ENCODE peak calls at places on chromosomes 1 and 21, in seven cellular contexts. L is Calu3, C is dorsolateral prefrontal cortex, N is AG04450, F is A673, Z is GM10248, V is fibroblast of lung. W is an unnamed sample.
A peak's percentile ranks its signal among the peaks of the same experiment; 100 is the strongest.

GRCh38 chr1:203643213-203644045 is 16.8 kb downstream of the ATP2B4 start:
- DNase-seq in L (no peak), C (no peak), N (no peak), F (no peak), Z (no peak), V (peak; percentile 86), W (no peak)

GRCh38 chr1:14392161-14392886 is 206.2 kb upstream of the KAZN start:
- DNase-seq in L (no peak), C (no peak), N (no peak), F (no peak), Z (no peak), V (no peak), W (no peak)

GRCh38 chr1:27789511-27790154 is 16.6 kb downstream of the STX12 start:
- DNase-seq in L (no peak), C (no peak), N (no peak), F (no peak), Z (no peak), V (peak; percentile 61), W (no peak)

GRCh38 chr1:167641786-167642500 is 11.9 kb downstream of the RCSD1 start:
- DNase-seq in L (no peak), C (no peak), N (no peak), F (no peak), Z (no peak), V (no peak), W (no peak)

GRCh38 chr1:36784147-36784862 is 250.0 kb downstream of the GRIK3 start:
- DNase-seq in L (no peak), C (no peak), N (no peak), F (no peak), Z (no peak), V (no peak), W (no peak)

GRCh38 chr1:60621524-60621923 is 460.8 kb upstream of the NFIA start:
- DNase-seq in L (no peak), C (peak; percentile 26), N (no peak), F (peak; percentile 82), Z (no peak), V (peak; percentile 56), W (peak; percentile 4)

GRCh38 chr1:165853528-165854075 is 26.2 kb downstream of the UCK2 start:
- DNase-seq in L (no peak), C (no peak), N (no peak), F (no peak), Z (no peak), V (peak; percentile 57), W (no peak)

GRCh38 chr21:44428281-44428942 is 26.9 kb upstream of the LRRC3 start:
- DNase-seq in L (peak; percentile 18), C (no peak), N (no peak), F (peak; percentile 39), Z (no peak), V (no peak), W (no peak)

GRCh38 chr1:183472488-183473285 is at the start of gene SMG7:
- DNase-seq in L (peak; percentile 49), C (peak; percentile 32), N (no peak), F (no peak), Z (peak; percentile 37), V (peak; percentile 41), W (peak; percentile 37)

GRCh38 chr1:62621907-62622306 is 24.6 kb downstream of the ANGPTL3 start:
- DNase-seq in L (peak; percentile 2), C (no peak), N (peak; percentile 50), F (peak; percentile 70), Z (peak; percentile 50), V (peak; percentile 87), W (no peak)

GRCh38 chr21:41630917-41631316 is 123.0 kb upstream of the TMPRSS2 start:
- DNase-seq in L (no peak), C (no peak), N (no peak), F (no peak), Z (no peak), V (no peak), W (no peak)

GRCh38 chr1:81760487-81761097 is 40.1 kb upstream of the ADGRL2 start:
- DNase-seq in L (no peak), C (no peak), N (peak; percentile 3), F (peak; percentile 27), Z (no peak), V (peak; percentile 27), W (no peak)

GRCh38 chr1:228065543-228066347 is 16.8 kb upstream of the ARF1 start:
- DNase-seq in L (no peak), C (no peak), N (no peak), F (no peak), Z (no peak), V (no peak), W (no peak)

GRCh38 chr1:32539584-32540571 is 651 bp downstream of the ZBTB8A start:
- DNase-seq in L (peak; percentile 58), C (peak; percentile 17), N (no peak), F (peak; percentile 62), Z (peak; percentile 60), V (peak; percentile 64), W (peak; percentile 45)

GRCh38 chr1:225508538-225509375 is 80.9 kb upstream of the LBR start:
- DNase-seq in L (peak; percentile 63), C (peak; percentile 71), N (peak; percentile 93), F (peak; percentile 91), Z (no peak), V (peak; percentile 99), W (no peak)

DNA sequence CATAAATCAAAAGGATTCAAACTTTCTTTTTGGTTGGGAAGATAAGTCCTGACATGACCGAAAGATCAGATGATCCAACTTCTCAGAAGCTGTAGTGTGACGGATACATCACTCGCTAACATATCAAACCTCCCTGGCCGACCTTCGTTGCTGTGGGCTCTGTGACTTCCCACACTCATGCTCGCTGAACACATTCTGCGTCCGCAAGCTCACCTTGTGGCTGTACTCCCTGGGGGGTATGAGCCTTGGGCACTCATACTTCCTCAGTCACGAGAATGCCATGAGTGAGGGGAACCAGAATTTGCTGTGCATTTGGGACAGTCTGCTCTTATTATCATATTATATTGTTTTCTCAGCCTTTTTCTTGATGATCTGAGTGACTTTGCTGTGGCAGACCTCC is 105.4 kb downstream of the RWDD3 start:
- DNase-seq in L (no peak), C (no peak), N (no peak), F (no peak), Z (no peak), V (no peak), W (no peak)
- TF ChIP-seq CTCF in L (no peak), C (no peak), N (no peak), F (no peak), Z (no peak), V (no peak), W (no peak)

GRCh38 chr1:47983677-47984076 is 13.5 kb downstream of the TRABD2B start:
- DNase-seq in L (no peak), C (no peak), N (no peak), F (no peak), Z (no peak), V (no peak), W (no peak)

GRCh38 chr1:47986741-47987140 is 10.4 kb downstream of the TRABD2B start:
- DNase-seq in L (no peak), C (no peak), N (no peak), F (peak; percentile 34), Z (no peak), V (peak; percentile 21), W (no peak)

GRCh38 chr1:47981664-47982350 is 15.4 kb downstream of the TRABD2B start:
- DNase-seq in L (no peak), C (no peak), N (no peak), F (no peak), Z (no peak), V (no peak), W (no peak)

GRCh38 chr1:47985001-47985400 is 12.2 kb downstream of the TRABD2B start:
- DNase-seq in L (no peak), C (no peak), N (no peak), F (no peak), Z (no peak), V (no peak), W (no peak)

DNA sequence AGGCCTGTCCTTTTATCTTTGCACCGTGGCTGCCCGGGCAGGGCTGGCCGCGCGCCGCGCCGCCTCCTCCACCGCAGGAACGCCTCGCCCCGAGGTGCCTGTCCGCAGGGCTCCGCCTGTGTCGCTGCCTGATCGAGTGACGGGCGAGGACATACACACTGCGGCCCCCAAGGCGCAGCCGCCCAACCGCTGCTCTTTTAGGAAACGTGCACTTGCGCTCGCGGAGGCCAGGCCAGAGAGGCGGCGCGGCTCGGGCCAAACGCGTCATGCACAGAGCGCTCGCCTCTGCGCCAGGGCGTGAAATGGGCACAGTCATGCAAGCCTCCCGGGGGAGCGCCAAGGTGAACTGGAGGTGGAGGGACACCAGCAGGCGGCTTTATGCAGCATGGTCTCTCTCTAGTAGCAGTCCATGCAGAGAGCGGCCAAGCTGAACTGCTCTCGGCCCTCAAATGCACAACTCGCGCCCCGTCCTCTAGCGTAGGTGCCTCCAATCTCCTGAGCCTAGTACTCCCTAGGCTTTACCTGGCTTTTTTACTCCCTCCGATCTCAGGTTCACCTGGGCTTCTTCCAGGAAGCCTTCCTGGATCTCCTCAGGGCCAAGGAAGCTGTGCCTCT is 12.9 kb downstream of the TRABD2B start:
- DNase-seq in L (no peak), C (no peak), N (no peak), F (no peak), Z (no peak), V (no peak), W (no peak)
- TF ChIP-seq CTCF in L (no peak), C (no peak), N (no peak), F (no peak), Z (no peak), V (no peak), W (no peak)

DNA sequence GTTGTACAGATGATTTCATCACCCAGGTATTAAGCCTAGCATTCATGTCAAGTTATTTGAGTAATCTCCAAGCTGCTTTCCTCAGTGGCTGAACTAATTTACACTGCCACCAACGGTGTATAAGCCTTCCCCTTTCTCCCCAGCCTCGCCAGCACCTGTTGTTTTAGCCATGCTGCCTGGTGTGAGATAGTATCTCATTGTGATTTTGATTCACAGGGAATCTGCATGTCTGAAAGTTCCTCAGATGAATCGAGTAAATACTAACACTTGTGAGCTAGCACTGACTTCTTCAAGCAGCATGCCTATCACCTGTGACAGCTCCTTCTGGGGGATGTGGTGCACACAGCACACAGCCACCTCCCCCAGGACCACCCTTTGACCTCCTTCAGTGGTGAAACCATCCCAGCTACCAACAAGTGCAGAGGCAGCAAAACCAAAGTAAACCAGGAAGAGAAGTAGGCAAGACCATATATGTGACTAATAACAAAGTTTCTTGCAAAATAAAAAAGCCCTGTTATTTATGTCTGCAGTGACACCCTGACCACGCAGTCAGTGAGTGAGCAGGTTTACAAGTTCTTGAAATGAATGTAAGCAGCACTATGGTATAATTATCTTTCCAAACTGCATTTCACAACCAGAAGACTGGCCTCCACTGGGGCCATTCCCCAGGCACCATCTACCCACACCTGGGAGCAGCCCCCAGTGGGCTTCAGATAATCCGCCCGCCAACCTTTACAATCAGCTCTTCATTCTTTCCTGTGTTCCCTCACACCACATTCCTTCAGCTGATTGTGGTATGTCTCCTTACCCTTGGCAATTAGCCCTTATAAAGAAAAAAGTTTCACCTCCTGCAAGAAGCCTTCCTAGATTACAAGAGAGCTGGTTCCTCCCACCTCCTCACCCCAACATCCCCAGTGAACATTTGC is 173.8 kb downstream of the ETS2 start:
- DNase-seq in L (no peak), C (no peak), N (no peak), F (no peak), Z (no peak), V (peak; percentile 29), W (no peak)
- TF ChIP-seq CTCF in L (no peak), C (no peak), N (no peak), F (no peak), Z (no peak), V (no peak), W (no peak)

DNA sequence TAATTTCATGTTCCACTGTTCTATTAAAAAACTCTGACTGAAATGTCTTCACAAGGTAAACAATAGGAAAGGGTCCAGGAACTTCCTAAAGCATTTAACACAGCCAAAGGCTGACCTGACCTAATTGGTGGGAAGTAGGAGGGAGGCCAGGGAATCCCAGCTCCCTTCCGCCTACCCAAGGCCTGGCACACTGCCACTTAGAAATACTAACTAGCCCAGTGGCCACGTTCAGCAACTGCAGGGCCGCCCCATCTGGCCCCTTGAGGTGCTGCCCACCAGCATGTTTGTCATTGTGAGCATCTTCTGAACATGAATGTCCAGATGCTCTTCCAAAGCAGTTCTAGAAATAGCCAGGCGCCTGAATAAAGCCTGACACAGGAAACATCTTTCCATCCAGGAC is 44.7 kb upstream of the BCL9 start:
- DNase-seq in L (peak; percentile 62), C (peak; percentile 22), N (peak; percentile 4), F (peak; percentile 57), Z (no peak), V (peak; percentile 48), W (no peak)
- TF ChIP-seq CTCF in L (peak; percentile 32), C (peak; percentile 37), N (peak; percentile 52), F (peak; percentile 47), Z (no peak), V (peak; percentile 61), W (no peak)